ENCODE peak calls at places on chromosomes 13 and 19, in six cellular contexts. One of them, this sample, is unnamed.

GRCh38 chr13:28001837-28002473 is 13.5 kb upstream of the URAD start:
- DNase-seq in A549: no peak
- DNase-seq in HepG2: no peak
- DNase-seq in endothelial cell of umbilical vein: no peak
- DNase-seq in K562: peak
- DNase-seq in GM12878: no peak
- DNase-seq in this sample: no peak

GRCh38 chr13:26896986-26897668 is 136.5 kb upstream of the GPR12 start:
- DNase-seq in A549: no peak
- DNase-seq in HepG2: no peak
- DNase-seq in endothelial cell of umbilical vein: no peak
- DNase-seq in K562: no peak
- DNase-seq in GM12878: no peak
- DNase-seq in this sample: no peak

GRCh38 chr13:48411281-48412099 is 1.4 kb downstream of the LPAR6 start:
- DNase-seq in A549: no peak
- DNase-seq in HepG2: no peak
- DNase-seq in endothelial cell of umbilical vein: peak
- DNase-seq in K562: no peak
- DNase-seq in GM12878: no peak
- DNase-seq in this sample: peak

GRCh38 chr13:27372896-27373295 is 51.5 kb upstream of the GTF3A start:
- DNase-seq in A549: peak
- DNase-seq in HepG2: peak
- DNase-seq in endothelial cell of umbilical vein: no peak
- DNase-seq in K562: no peak
- DNase-seq in GM12878: no peak
- DNase-seq in this sample: no peak

GRCh38 chr19:38252935-38253691 is 3.1 kb downstream of the PPP1R14A start:
- DNase-seq in A549: no peak
- DNase-seq in HepG2: no peak
- DNase-seq in endothelial cell of umbilical vein: no peak
- DNase-seq in K562: no peak
- DNase-seq in GM12878: no peak
- DNase-seq in this sample: peak

GRCh38 chr19:41626278-41626677 is 596 bp downstream of the CEACAM4 start:
- DNase-seq in A549: no peak
- DNase-seq in HepG2: no peak
- DNase-seq in endothelial cell of umbilical vein: no peak
- DNase-seq in K562: no peak
- DNase-seq in GM12878: no peak
- DNase-seq in this sample: no peak

GRCh38 chr13:98480915-98481510 is 95.9 kb downstream of the STK24 start:
- DNase-seq in A549: no peak
- DNase-seq in HepG2: no peak
- DNase-seq in endothelial cell of umbilical vein: no peak
- DNase-seq in K562: peak
- DNase-seq in GM12878: no peak
- DNase-seq in this sample: no peak

GRCh38 chr19:52658595-52658994 is 20.4 kb upstream of the ZNF83 start:
- DNase-seq in A549: no peak
- DNase-seq in HepG2: peak
- DNase-seq in endothelial cell of umbilical vein: no peak
- DNase-seq in K562: no peak
- DNase-seq in GM12878: no peak
- DNase-seq in this sample: no peak

GRCh38 chr19:9586764-9587163 is 2.5 kb upstream of the ZNF121 start:
- DNase-seq in A549: peak
- DNase-seq in HepG2: peak
- DNase-seq in endothelial cell of umbilical vein: peak
- DNase-seq in K562: no peak
- DNase-seq in GM12878: peak
- DNase-seq in this sample: peak

GRCh38 chr13:29105779-29106178 is 285.6 kb downstream of the MTUS2 start:
- DNase-seq in A549: peak
- DNase-seq in HepG2: no peak
- DNase-seq in endothelial cell of umbilical vein: no peak
- DNase-seq in K562: peak
- DNase-seq in GM12878: no peak
- DNase-seq in this sample: peak

GRCh38 chr19:15280915-15281683 is 48.9 kb upstream of the EPHX3 start:
- DNase-seq in A549: peak
- DNase-seq in HepG2: peak
- DNase-seq in endothelial cell of umbilical vein: peak
- DNase-seq in K562: no peak
- DNase-seq in GM12878: no peak
- DNase-seq in this sample: no peak

GRCh38 chr13:59914556-59914955 is 249.2 kb downstream of the DIAPH3 start:
- DNase-seq in A549: peak
- DNase-seq in HepG2: no peak
- DNase-seq in endothelial cell of umbilical vein: no peak
- DNase-seq in K562: no peak
- DNase-seq in GM12878: no peak
- DNase-seq in this sample: no peak

GRCh38 chr13:37870489-37870845 is 895 bp upstream of the TRPC4 start:
- DNase-seq in A549: no peak
- DNase-seq in HepG2: no peak
- DNase-seq in endothelial cell of umbilical vein: no peak
- DNase-seq in K562: no peak
- DNase-seq in GM12878: no peak
- DNase-seq in this sample: no peak

GRCh38 chr19:10887616-10888367 is 16.4 kb downstream of the CARM1 start:
- DNase-seq in A549: no peak
- DNase-seq in HepG2: no peak
- DNase-seq in endothelial cell of umbilical vein: no peak
- DNase-seq in K562: no peak
- DNase-seq in GM12878: no peak
- DNase-seq in this sample: no peak

GRCh38 chr19:29952127-29952526 is 10.1 kb downstream of the URI1 start:
- DNase-seq in A549: no peak
- DNase-seq in HepG2: no peak
- DNase-seq in endothelial cell of umbilical vein: peak
- DNase-seq in K562: no peak
- DNase-seq in GM12878: no peak
- DNase-seq in this sample: no peak

GRCh38 chr13:108463365-108463764 is 166.0 kb upstream of the MYO16 start:
- DNase-seq in A549: peak
- DNase-seq in HepG2: no peak
- DNase-seq in endothelial cell of umbilical vein: peak
- DNase-seq in K562: no peak
- DNase-seq in GM12878: peak
- DNase-seq in this sample: no peak

GRCh38 chr19:34084396-34085145 is 87.7 kb upstream of the LSM14A start:
- DNase-seq in A549: no peak
- DNase-seq in HepG2: no peak
- DNase-seq in endothelial cell of umbilical vein: no peak
- DNase-seq in K562: no peak
- DNase-seq in GM12878: no peak
- DNase-seq in this sample: no peak

GRCh38 chr19:54108496-54108895 is 5.8 kb downstream of the NDUFA3 start:
- DNase-seq in A549: no peak
- DNase-seq in HepG2: no peak
- DNase-seq in endothelial cell of umbilical vein: no peak
- DNase-seq in K562: no peak
- DNase-seq in GM12878: no peak
- DNase-seq in this sample: no peak

GRCh38 chr13:111954681-111955411 is 112.1 kb upstream of the SOX1 start:
- DNase-seq in A549: no peak
- DNase-seq in HepG2: no peak
- DNase-seq in endothelial cell of umbilical vein: no peak
- DNase-seq in K562: no peak
- DNase-seq in GM12878: no peak
- DNase-seq in this sample: peak

GRCh38 chr13:114130708-114131580 is 1.5 kb downstream of the RASA3 start:
- DNase-seq in A549: peak
- DNase-seq in HepG2: no peak
- DNase-seq in endothelial cell of umbilical vein: peak
- DNase-seq in K562: peak
- DNase-seq in GM12878: no peak
- DNase-seq in this sample: peak

GRCh38 chr13:73090116-73090811 is 31.5 kb downstream of the KLF5 start:
- DNase-seq in A549: peak
- DNase-seq in HepG2: peak
- DNase-seq in endothelial cell of umbilical vein: peak
- DNase-seq in K562: peak
- DNase-seq in GM12878: no peak
- DNase-seq in this sample: peak

GRCh38 chr19:35223084-35223790 is 5.3 kb downstream of the FAM187B start:
- DNase-seq in A549: peak
- DNase-seq in HepG2: no peak
- DNase-seq in endothelial cell of umbilical vein: no peak
- DNase-seq in K562: no peak
- DNase-seq in GM12878: no peak
- DNase-seq in this sample: peak

GRCh38 chr19:5795382-5795919 is 4.5 kb upstream of the DUS3L start:
- DNase-seq in A549: no peak
- DNase-seq in HepG2: no peak
- DNase-seq in endothelial cell of umbilical vein: no peak
- DNase-seq in K562: no peak
- DNase-seq in GM12878: no peak
- DNase-seq in this sample: no peak

GRCh38 chr13:30892966-30893365 is 13.1 kb upstream of the MEDAG start:
- DNase-seq in A549: peak
- DNase-seq in HepG2: peak
- DNase-seq in endothelial cell of umbilical vein: no peak
- DNase-seq in K562: peak
- DNase-seq in GM12878: no peak
- DNase-seq in this sample: peak

DNA sequence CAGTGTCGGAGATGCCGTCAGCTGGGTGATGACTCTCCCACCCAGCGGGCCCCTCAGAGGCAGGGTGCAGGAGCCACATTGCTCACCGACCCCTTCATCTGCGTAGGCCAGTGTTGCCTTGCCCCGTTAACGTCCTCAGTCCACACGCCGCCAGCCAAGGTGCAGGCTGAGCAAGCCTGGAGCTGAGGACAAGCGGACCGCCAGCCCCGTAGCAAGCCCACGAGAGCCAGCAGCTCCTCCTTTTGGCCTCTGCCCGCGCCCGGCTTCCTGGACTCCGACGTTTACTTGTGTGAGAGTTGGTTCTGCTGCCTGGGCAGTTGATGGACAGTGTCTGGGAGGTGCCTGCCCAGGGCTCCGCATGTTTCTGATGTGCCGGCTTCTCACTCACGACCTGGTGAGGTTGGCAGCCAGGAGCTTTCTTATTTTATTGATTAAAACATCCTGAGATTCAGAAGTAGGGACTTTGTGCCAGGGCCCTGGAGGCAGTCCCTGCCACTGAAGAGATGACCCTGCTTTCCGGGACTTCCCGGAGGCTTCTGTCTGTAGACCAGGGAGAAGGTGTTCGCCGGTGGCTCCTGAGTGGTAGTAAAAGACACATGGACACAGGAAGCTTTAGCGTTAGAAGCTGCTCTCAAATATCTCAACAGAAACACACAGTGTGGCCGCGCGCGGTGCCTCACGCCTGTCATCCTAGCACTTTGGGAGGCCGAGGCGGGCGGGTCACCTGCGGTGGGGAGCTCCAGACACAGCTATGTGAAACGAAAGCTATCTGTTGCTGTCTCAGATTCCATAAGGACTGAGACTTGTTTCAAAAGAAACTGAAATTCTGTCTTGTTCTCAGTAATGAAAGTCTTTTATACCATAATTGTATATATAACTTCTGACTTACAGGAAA is 5.9 kb downstream of the DAZAP1 start:
- DNase-seq in A549: no peak
- DNase-seq in HepG2: no peak
- DNase-seq in endothelial cell of umbilical vein: no peak
- DNase-seq in K562: no peak
- DNase-seq in GM12878: no peak
- DNase-seq in this sample: no peak
- TF ChIP-seq MYC in A549: no peak
- TF ChIP-seq MYC in HepG2: no peak
- TF ChIP-seq MYC in endothelial cell of umbilical vein: no peak
- TF ChIP-seq MYC in K562: no peak
- TF ChIP-seq MYC in GM12878: no peak
- TF ChIP-seq MYC in this sample: no peak

GRCh38 chr19:6979341-6979740 is 41.9 kb downstream of the MBD3L2B start:
- DNase-seq in A549: no peak
- DNase-seq in HepG2: no peak
- DNase-seq in endothelial cell of umbilical vein: no peak
- DNase-seq in K562: no peak
- DNase-seq in GM12878: no peak
- DNase-seq in this sample: no peak
- TF ChIP-seq POLR2A in A549: no peak
- TF ChIP-seq POLR2A in HepG2: no peak
- TF ChIP-seq POLR2A in endothelial cell of umbilical vein: no peak
- TF ChIP-seq POLR2A in K562: no peak
- TF ChIP-seq POLR2A in GM12878: no peak
- TF ChIP-seq POLR2A in this sample: no peak

DNA sequence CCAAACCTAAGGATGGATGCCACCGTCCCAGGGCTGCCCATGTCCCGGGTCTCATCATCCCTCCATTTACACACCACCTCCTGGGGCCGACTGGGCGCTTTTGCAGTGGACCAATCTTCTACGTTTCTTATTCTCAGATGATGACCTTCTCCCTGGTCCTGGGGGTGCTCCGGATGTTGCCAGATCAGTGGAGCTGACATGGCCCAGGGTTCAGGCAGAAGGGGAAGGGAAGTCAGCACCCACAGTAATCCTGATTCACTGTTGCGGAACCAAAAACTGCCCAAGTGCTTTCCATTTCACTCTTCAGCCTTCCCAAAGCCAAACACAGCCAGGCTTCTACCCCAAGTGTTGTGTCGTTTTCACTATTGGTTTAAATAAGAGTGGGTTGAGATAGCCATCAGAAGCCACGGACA is 29.8 kb downstream of the RAB20 start:
- DNase-seq in A549: no peak
- DNase-seq in HepG2: no peak
- DNase-seq in endothelial cell of umbilical vein: no peak
- DNase-seq in K562: no peak
- DNase-seq in GM12878: no peak
- DNase-seq in this sample: no peak
- TF ChIP-seq MYC in A549: no peak
- TF ChIP-seq MYC in HepG2: no peak
- TF ChIP-seq MYC in endothelial cell of umbilical vein: no peak
- TF ChIP-seq MYC in K562: no peak
- TF ChIP-seq MYC in GM12878: no peak
- TF ChIP-seq MYC in this sample: no peak

DNA sequence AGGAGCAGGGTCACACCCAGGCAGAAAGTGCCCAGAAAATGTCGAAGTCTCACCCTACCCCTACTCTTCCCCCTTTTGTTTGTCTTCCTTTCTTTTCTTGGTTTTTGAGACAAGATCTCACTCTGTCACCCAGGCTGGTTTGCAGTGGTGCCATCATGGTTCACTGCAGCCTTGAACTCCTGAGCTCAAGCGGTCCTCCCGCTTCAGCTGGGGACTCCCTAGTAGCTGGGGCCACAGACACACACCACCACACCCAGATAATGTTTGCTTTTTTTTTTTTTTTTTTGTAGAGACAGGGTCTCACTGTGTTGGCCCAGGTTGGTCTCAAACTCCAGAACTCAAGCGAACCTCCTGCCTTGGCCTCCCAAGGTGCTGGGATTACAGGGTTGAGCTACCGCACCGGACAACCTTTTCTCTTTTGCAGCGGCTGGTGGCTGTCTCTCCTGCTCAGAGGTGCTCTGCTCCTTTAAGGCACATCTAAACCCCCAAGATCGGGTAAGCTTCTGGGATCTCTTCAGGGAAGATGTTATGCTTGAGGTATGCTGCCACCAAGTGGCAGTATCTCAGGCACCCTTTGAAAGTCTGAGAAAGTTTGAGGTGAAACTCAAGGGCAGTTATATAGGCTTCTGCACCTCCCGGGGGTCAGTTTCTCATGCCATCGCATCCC is 22.4 kb upstream of the EBI3 start:
- DNase-seq in A549: peak
- DNase-seq in HepG2: no peak
- DNase-seq in endothelial cell of umbilical vein: no peak
- DNase-seq in K562: no peak
- DNase-seq in GM12878: no peak
- DNase-seq in this sample: peak
- TF ChIP-seq POLR2A in A549: no peak
- TF ChIP-seq POLR2A in HepG2: no peak
- TF ChIP-seq POLR2A in endothelial cell of umbilical vein: no peak
- TF ChIP-seq POLR2A in K562: no peak
- TF ChIP-seq POLR2A in GM12878: no peak
- TF ChIP-seq POLR2A in this sample: no peak

This sample was measured in NB4.